ENCODE peak calls at places on chromosome 19, in nine cellular contexts. O, V, T, Y, W, R, U, F and Z are unnamed samples.

GRCh38 chr19:51440052-51440451 is 18.2 kb downstream of the SIGLEC8 start:
- DNase-seq in O (no peak), V (no peak), T (no peak), Y (no peak), W (no peak), R (no peak), U (no peak), F (no peak), Z (no peak)

GRCh38 chr19:34082289-34083077 is 89.8 kb upstream of the LSM14A start:
- DNase-seq in O (no peak), V (peak), T (no peak), Y (no peak), W (no peak), R (no peak), U (no peak), F (no peak), Z (no peak)

GRCh38 chr19:7928741-7929701 is 3.1 kb upstream of the CTXN1 start:
- DNase-seq in O (no peak), V (peak), T (no peak), Y (peak), W (peak), R (peak), U (no peak), F (no peak), Z (peak)

GRCh38 chr19:23071087-23071511 is 45.7 kb upstream of the ZNF730 start:
- DNase-seq in O (peak), V (no peak), T (no peak), Y (peak), W (no peak), R (no peak), U (peak), F (no peak), Z (no peak)

GRCh38 chr19:45467115-45467455 is 711 bp upstream of the FOSB start:
- DNase-seq in O (no peak), V (peak), T (no peak), Y (no peak), W (no peak), R (no peak), U (no peak), F (no peak), Z (peak)

GRCh38 chr19:16268676-16269319 is 55.8 kb upstream of the KLF2 start:
- DNase-seq in O (no peak), V (no peak), T (no peak), Y (no peak), W (no peak), R (no peak), U (no peak), F (no peak), Z (no peak)

GRCh38 chr19:15378529-15379082 is 981 bp downstream of the AKAP8 start:
- DNase-seq in O (peak), V (peak), T (no peak), Y (peak), W (peak), R (peak), U (no peak), F (no peak), Z (peak)

GRCh38 chr19:8148410-8149231 is 771 bp downstream of the FBN3 start:
- DNase-seq in O (no peak), V (peak), T (peak), Y (no peak), W (no peak), R (peak), U (no peak), F (no peak), Z (no peak)

GRCh38 chr19:38831142-38831605 is 420 bp downstream of the ECH1 start:
- DNase-seq in O (peak), V (peak), T (no peak), Y (peak), W (peak), R (peak), U (peak), F (no peak), Z (peak)

GRCh38 chr19:45952691-45953505 is 20.8 kb downstream of the NOVA2 start:
- DNase-seq in O (peak), V (peak), T (no peak), Y (peak), W (peak), R (peak), U (peak), F (peak), Z (peak)

GRCh38 chr19:3618811-3619630 is 7.6 kb downstream of the CACTIN start:
- DNase-seq in O (no peak), V (no peak), T (no peak), Y (no peak), W (no peak), R (no peak), U (no peak), F (no peak), Z (no peak)

GRCh38 chr19:10643968-10644290 is 10.2 kb upstream of the ILF3 start:
- DNase-seq in O (no peak), V (peak), T (no peak), Y (peak), W (no peak), R (no peak), U (no peak), F (no peak), Z (no peak)

GRCh38 chr19:38970664-38971532 is 4.6 kb downstream of the FBXO17 start:
- DNase-seq in O (no peak), V (no peak), T (no peak), Y (peak), W (no peak), R (no peak), U (no peak), F (no peak), Z (no peak)

GRCh38 chr19:33299061-33299665 is 3.2 kb downstream of the CEBPA start:
- DNase-seq in O (no peak), V (no peak), T (no peak), Y (no peak), W (no peak), R (no peak), U (no peak), F (no peak), Z (no peak)

GRCh38 chr19:4393947-4394590 is 6.3 kb downstream of the SH3GL1 start:
- DNase-seq in O (no peak), V (no peak), T (no peak), Y (no peak), W (no peak), R (no peak), U (no peak), F (no peak), Z (no peak)

GRCh38 chr19:45216677-45217076 is 28.5 kb downstream of the EXOC3L2 start:
- DNase-seq in O (no peak), V (no peak), T (no peak), Y (no peak), W (no peak), R (no peak), U (no peak), F (no peak), Z (no peak)

GRCh38 chr19:3656073-3656746 is 29.6 kb upstream of the CACTIN start:
- DNase-seq in O (no peak), V (no peak), T (no peak), Y (peak), W (no peak), R (no peak), U (no peak), F (no peak), Z (peak)

GRCh38 chr19:44738603-44739585 is 9.6 kb upstream of the BCL3 start:
- DNase-seq in O (peak), V (peak), T (no peak), Y (no peak), W (peak), R (no peak), U (no peak), F (no peak), Z (no peak)

GRCh38 chr19:7793493-7793892 is 30.4 kb downstream of the CLEC4M start:
- DNase-seq in O (no peak), V (no peak), T (no peak), Y (no peak), W (no peak), R (no peak), U (no peak), F (no peak), Z (no peak)

GRCh38 chr19:41351339-41352245 is 2.1 kb downstream of the TGFB1 start:
- DNase-seq in O (peak), V (peak), T (no peak), Y (peak), W (peak), R (peak), U (peak), F (no peak), Z (peak)

GRCh38 chr19:33477781-33478180 is 43.8 kb downstream of the PEPD start:
- DNase-seq in O (no peak), V (no peak), T (no peak), Y (no peak), W (no peak), R (no peak), U (no peak), F (no peak), Z (no peak)

GRCh38 chr19:1267441-1268391 is 1.4 kb upstream of the CIRBP start:
- DNase-seq in O (no peak), V (no peak), T (no peak), Y (peak), W (no peak), R (no peak), U (peak), F (no peak), Z (no peak)

GRCh38 chr19:20840371-20840770 is 64.3 kb downstream of the ZNF66 start:
- DNase-seq in O (no peak), V (no peak), T (no peak), Y (no peak), W (no peak), R (no peak), U (no peak), F (no peak), Z (peak)

GRCh38 chr19:17220207-17220758 is 5.1 kb downstream of the USE1 start:
- DNase-seq in O (peak), V (peak), T (no peak), Y (peak), W (peak), R (no peak), U (no peak), F (no peak), Z (peak)

GRCh38 chr19:10831980-10832658 is 3.9 kb downstream of the TMED1 start:
- DNase-seq in O (no peak), V (no peak), T (no peak), Y (no peak), W (no peak), R (no peak), U (no peak), F (no peak), Z (no peak)

GRCh38 chr19:23986623-23987022 is 71.9 kb downstream of the ZNF726 start:
- DNase-seq in O (no peak), V (no peak), T (no peak), Y (no peak), W (no peak), R (no peak), U (no peak), F (no peak), Z (no peak)

GRCh38 chr19:51799998-51800848 is 5.3 kb downstream of the FPR3 start:
- DNase-seq in O (no peak), V (no peak), T (no peak), Y (peak), W (peak), R (no peak), U (peak), F (no peak), Z (no peak)

GRCh38 chr19:40279761-40280607 is 5.2 kb downstream of the AKT2 start:
- DNase-seq in O (no peak), V (peak), T (no peak), Y (peak), W (no peak), R (no peak), U (no peak), F (no peak), Z (no peak)

GRCh38 chr19:52896431-52897148 is 845 bp downstream of the ZNF320 start:
- DNase-seq in O (peak), V (peak), T (no peak), Y (peak), W (peak), R (peak), U (peak), F (no peak), Z (peak)

GRCh38 chr19:7986321-7987083 is 18.9 kb downstream of the ELAVL1 start:
- DNase-seq in O (no peak), V (no peak), T (no peak), Y (peak), W (no peak), R (no peak), U (no peak), F (no peak), Z (peak)

GRCh38 chr19:3818479-3818878 is 32.3 kb upstream of the MATK start:
- DNase-seq in O (no peak), V (no peak), T (no peak), Y (peak), W (no peak), R (no peak), U (no peak), F (no peak), Z (peak)

GRCh38 chr19:35729021-35729420 is 11.2 kb downstream of the KMT2B start:
- DNase-seq in O (no peak), V (no peak), T (no peak), Y (no peak), W (no peak), R (no peak), U (no peak), F (no peak), Z (no peak)

GRCh38 chr19:14375055-14375581 is 6.1 kb upstream of the ADGRE5 start:
- DNase-seq in O (no peak), V (no peak), T (no peak), Y (no peak), W (peak), R (no peak), U (peak), F (no peak), Z (no peak)

DNA sequence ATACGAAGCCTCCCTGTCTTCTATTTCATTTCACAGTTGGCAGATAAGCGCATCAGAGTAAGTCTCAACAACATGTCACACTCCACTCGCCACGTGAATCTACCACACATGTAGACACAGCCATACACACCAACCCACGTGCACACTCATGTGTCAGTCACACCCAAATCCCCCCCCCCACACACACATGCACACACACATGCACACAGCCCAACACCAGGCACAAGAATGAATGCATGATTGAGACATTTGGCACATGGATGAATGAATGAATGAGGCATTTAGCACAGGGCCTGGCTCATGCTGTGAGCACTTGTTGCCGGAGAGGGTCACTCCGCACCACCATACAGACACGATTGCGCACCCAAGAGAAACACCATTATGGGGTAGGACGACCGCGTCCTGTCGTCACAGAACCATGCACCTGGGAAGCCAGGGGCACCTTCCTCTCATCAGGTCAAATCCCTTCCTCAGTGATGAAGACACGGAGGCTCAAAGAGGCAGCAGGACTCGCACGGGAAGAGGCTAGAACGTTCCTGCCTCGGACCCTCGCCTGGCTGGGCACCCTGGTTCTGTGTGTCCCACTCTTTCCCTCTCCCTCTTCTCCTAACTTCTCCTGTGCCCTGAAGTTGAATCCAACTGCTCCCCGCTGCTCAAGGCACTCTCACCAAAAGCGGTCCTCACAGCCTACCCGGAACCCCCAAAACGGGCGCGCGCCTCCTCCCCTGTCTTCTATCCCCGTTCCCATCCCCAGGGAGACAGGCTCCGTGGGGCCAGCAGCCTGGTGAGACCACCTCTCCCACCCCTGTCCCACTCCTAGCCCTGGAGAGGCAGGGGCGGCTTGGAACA is 1.4 kb downstream of the MEIS3 start:
- DNase-seq in O (no peak), V (no peak), T (no peak), Y (no peak), W (no peak), R (no peak), U (no peak), F (no peak), Z (no peak)
- TF ChIP-seq CTCF in O (no peak), V (no peak), T (no peak), Y (no peak), W (no peak), R (no peak), U (no peak), F (no peak), Z (no peak)

GRCh38 chr19:57651654-57651996 is 17.1 kb upstream of the ZSCAN4 start:
- DNase-seq in O (no peak), V (no peak), T (no peak), Y (no peak), W (no peak), R (no peak), U (no peak), F (no peak), Z (no peak)
- TF ChIP-seq CTCF in O (no peak), V (peak), T (peak), Y (no peak), W (no peak), R (no peak), U (no peak), F (no peak), Z (no peak)

DNA sequence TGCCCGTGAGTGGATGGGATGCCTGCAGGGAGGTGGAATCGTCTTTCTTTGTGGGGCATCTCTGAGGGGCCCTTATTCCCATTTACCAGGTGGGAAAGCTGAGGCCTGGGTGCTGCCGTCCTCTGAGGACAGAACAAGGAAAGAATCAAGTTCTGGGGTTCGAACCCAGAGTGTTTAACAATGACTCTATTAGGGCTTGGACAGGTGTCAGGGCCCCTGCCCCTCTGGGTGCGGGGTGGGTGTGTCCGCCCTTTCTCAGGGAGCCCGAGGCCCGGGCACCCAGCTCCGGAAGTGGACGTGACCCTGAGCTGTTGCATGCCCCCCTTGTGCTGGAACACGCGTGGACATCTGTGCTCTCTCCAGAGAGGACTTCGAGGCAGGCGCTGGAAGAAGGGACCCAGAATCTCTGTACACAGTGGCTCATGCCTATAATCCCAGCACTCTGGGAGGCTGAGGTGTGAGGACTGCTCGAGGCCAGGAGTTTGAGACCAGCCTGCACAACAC is 10.8 kb downstream of the NDUFA11 start:
- DNase-seq in O (no peak), V (no peak), T (no peak), Y (no peak), W (no peak), R (no peak), U (no peak), F (no peak), Z (no peak)
- TF ChIP-seq CTCF in O (no peak), V (no peak), T (no peak), Y (no peak), W (no peak), R (no peak), U (no peak), F (peak), Z (no peak)

DNA sequence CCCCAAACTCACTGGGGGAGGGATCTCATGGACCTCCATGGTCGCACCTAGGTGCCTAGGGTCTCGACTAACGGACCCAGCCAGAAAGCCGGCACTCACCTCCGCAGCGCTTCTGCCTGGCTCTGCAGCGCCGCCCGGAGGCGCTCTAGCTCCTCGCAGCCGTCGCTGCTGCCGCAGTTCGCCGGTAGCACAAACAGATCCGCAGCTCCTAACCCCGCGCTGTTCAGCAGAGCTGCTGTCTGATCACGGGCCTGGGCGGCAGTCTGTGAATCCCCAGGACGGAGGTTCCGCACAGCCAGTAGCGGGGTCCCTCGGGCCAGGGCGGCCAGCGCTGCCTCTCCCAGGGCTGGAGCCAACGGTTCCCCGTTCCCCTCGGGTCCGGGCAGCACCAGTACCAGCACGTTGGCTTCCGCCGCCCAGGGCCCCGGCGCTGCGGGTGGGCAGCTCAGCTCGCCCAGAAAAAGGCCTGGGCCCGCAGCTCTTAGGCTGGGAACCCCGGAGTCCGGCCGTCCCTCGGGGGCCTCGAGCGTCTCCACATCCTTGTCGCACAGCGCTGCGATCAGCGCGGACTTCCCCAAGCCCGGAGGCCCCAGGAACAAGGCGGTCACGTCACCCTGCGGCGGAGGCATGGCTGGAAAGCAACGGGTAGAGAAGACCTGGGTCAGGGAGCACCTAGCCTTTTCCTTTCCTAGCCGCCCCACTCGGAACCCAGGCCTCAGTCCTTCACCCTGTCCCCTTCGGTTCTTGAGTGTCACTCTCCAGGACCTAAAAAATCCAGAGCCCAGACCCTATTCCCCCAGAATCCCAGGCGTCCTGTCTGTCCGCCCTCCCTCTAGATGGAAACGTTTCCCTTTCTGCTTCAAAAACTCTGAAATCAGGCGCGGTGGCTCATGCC is 977 bp downstream of the IRGQ start:
- DNase-seq in O (peak), V (peak), T (peak), Y (peak), W (peak), R (peak), U (peak), F (peak), Z (peak)
- TF ChIP-seq CTCF in O (peak), V (peak), T (peak), Y (peak), W (peak), R (peak), U (peak), F (peak), Z (peak)

GRCh38 chr19:31272707-31273106 is 76.5 kb downstream of the TSHZ3 start:
- DNase-seq in O (no peak), V (no peak), T (no peak), Y (no peak), W (no peak), R (no peak), U (no peak), F (no peak), Z (no peak)
- TF ChIP-seq CTCF in O (no peak), V (no peak), T (no peak), Y (no peak), W (no peak), R (no peak), U (no peak), F (no peak), Z (no peak)

GRCh38 chr19:49361438-49362047 is 673 bp downstream of the TEAD2 start:
- DNase-seq in O (peak), V (peak), T (peak), Y (peak), W (peak), R (peak), U (peak), F (peak), Z (peak)

GRCh38 chr19:49356382-49356781 is 5.8 kb downstream of the TEAD2 start:
- DNase-seq in O (no peak), V (no peak), T (no peak), Y (no peak), W (no peak), R (no peak), U (no peak), F (no peak), Z (no peak)

GRCh38 chr19:49359851-49360845 is 2.1 kb downstream of the TEAD2 start:
- DNase-seq in O (no peak), V (no peak), T (no peak), Y (no peak), W (no peak), R (no peak), U (no peak), F (no peak), Z (no peak)

GRCh38 chr19:49355890-49356289 is 6.3 kb downstream of the TEAD2 start:
- DNase-seq in O (no peak), V (no peak), T (no peak), Y (peak), W (no peak), R (peak), U (peak), F (no peak), Z (peak)

GRCh38 chr19:49357186-49357585 is 5.0 kb downstream of the TEAD2 start:
- DNase-seq in O (no peak), V (no peak), T (no peak), Y (no peak), W (no peak), R (no peak), U (no peak), F (no peak), Z (no peak)
- TF ChIP-seq CTCF in O (no peak), V (no peak), T (no peak), Y (no peak), W (no peak), R (no peak), U (no peak), F (no peak), Z (no peak)